ENCODE peak calls at places on chromosomes 11 and 22, in eight cellular contexts. U is fibroblast of lung, S is adipocyte, T is endothelial cell of umbilical vein, A is mammary epithelial cell, K is K562, P is DND-41, M is mesenchymal stem cell. R is an unnamed sample.
A peak's percentile ranks its signal among the peaks of the same experiment; 100 is the strongest.

GRCh38 chr11:8775341-8776133 is 92.9 kb downstream of the RPL27A start:
- DNase-seq in S (no peak), P (no peak), U (peak; percentile 40), K (no peak), M (no peak), T (no peak), A (no peak), R (no peak)

GRCh38 chr11:64152841-64153691 is 12.8 kb downstream of the MACROD1 start:
- DNase-seq in T (peak; percentile 42), S (peak; percentile 75), M (peak; percentile 48), P (peak; percentile 75), A (peak; percentile 29), K (peak; percentile 72), U (no peak), R (peak; percentile 15)

GRCh38 chr11:44016129-44016528 is 31.7 kb upstream of the ACCSL start:
- DNase-seq in P (no peak), M (peak; percentile 89), A (no peak), S (peak; percentile 85), U (peak; percentile 72), T (no peak), K (no peak), R (no peak)

GRCh38 chr11:46456676-46457432 is 65.3 kb upstream of the CHRM4 start:
- DNase-seq in U (no peak), A (no peak), T (no peak), S (no peak), K (no peak), M (no peak), P (no peak), R (no peak)

GRCh38 chr11:125210112-125210511 is 45.6 kb downstream of the PKNOX2 start:
- DNase-seq in U (peak; percentile 8), M (no peak), P (peak; percentile 5), S (no peak), T (no peak), K (no peak), A (no peak), R (no peak)

GRCh38 chr11:623999-624704 is 603 bp downstream of the CDHR5 start:
- DNase-seq in U (no peak), S (no peak), K (no peak), A (peak; percentile 31), M (no peak), P (no peak), T (no peak), R (no peak)

GRCh38 chr22:29205598-29206371 is at the start of gene EMID1:
- DNase-seq in T (peak; percentile 10), P (peak; percentile 61), K (peak; percentile 54), U (peak; percentile 35), M (peak; percentile 42), A (no peak), S (peak; percentile 61), R (no peak)

GRCh38 chr11:84947970-84948600 is 679.1 kb downstream of the DLG2 start:
- DNase-seq in T (no peak), S (peak; percentile 73), K (no peak), U (peak; percentile 63), M (no peak), P (no peak), A (peak; percentile 5), R (no peak)

GRCh38 chr22:31102441-31103081 is 4.8 kb downstream of the SELENOM start:
- DNase-seq in A (peak; percentile 58), K (peak; percentile 47), T (peak; percentile 60), U (peak; percentile 92), S (peak; percentile 97), P (no peak), M (peak; percentile 99), R (peak; percentile 84)

GRCh38 chr22:42069801-42070516 is 653 bp downstream of the NAGA start:
- DNase-seq in K (peak; percentile 37), U (no peak), T (no peak), S (no peak), M (no peak), A (no peak), P (no peak), R (no peak)

GRCh38 chr11:9206496-9206895 is 58.7 kb downstream of the DENND5A start:
- DNase-seq in A (no peak), P (no peak), U (peak; percentile 93), M (peak; percentile 79), K (no peak), T (no peak), S (peak; percentile 75), R (no peak)

GRCh38 chr22:49359061-49359460 is 468.6 kb downstream of the BRD1 start:
- DNase-seq in P (no peak), T (no peak), M (no peak), S (no peak), U (no peak), K (no peak), A (no peak), R (no peak)

GRCh38 chr11:1782026-1782696 is 18.4 kb upstream of the CTSD start:
- DNase-seq in P (no peak), M (no peak), T (no peak), K (no peak), U (no peak), S (no peak), A (no peak), R (no peak)

GRCh38 chr22:45735273-45735672 is 63.6 kb downstream of the ATXN10 start:
- DNase-seq in U (no peak), M (no peak), P (no peak), K (no peak), T (no peak), A (no peak), S (no peak), R (no peak)

GRCh38 chr22:45731041-45731797 is 59.6 kb downstream of the ATXN10 start:
- DNase-seq in K (no peak), T (no peak), S (peak; percentile 42), A (peak; percentile 3), P (no peak), M (peak; percentile 45), U (peak; percentile 88), R (no peak)

GRCh38 chr22:45726081-45726480 is 54.4 kb downstream of the ATXN10 start:
- DNase-seq in A (no peak), S (no peak), U (no peak), K (no peak), M (no peak), T (no peak), P (no peak), R (no peak)

DNA sequence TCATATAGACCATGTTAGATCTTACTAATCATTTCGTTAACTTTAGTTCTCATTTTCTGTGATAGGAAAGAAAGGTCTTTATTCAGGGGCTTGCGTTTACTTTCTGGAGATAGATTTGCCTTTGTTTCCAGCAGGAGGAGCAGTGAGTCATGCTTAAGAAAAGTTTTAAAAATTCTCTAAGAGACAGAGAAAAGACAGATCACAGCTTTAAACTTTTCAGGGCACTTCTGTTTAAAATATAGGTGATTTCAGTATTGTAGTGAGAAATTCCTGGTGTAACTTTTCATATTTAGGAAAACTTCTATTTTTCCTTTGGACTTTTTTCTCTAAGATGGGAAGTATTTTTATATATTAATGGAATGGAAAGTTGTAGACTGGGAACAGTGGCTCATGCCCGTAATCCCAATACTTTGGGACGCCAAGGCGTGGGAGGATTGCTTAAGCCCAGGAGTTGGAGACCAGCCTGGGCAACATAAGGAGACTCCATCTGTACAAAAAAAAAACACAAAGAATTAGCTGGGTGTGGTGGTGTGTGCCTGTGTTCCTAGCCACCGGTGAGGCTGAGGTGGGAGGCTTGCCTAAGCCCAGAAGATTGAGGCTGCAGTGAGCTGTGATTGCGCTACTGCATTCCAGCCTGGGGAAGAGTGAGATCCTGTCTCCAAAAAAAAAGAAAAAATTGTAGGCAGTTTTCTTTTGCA is 60.3 kb downstream of the ATXN10 start:
- DNase-seq in A (peak; percentile 55), P (no peak), K (no peak), M (peak; percentile 47), S (peak; percentile 64), T (no peak), U (peak; percentile 60), R (peak; percentile 8)
- H3K9ac ChIP-seq in A (no peak overlapping the region), P (no peak overlapping the region), K (no peak overlapping the region), M (no peak overlapping the region), S (no peak overlapping the region), T (no peak overlapping the region), U (no peak overlapping the region), R (no peak overlapping the region)

GRCh38 chr11:26860411-26860810 is 133.5 kb upstream of the FIBIN start:
- DNase-seq in T (no peak), U (no peak), P (no peak), A (no peak), K (no peak), S (peak; percentile 59), M (no peak), R (no peak)
- H3K9ac ChIP-seq in T (no peak overlapping the region), U (no peak overlapping the region), P (no peak overlapping the region), A (no peak overlapping the region), K (no peak overlapping the region), S (no peak overlapping the region), M (no peak overlapping the region), R (no peak overlapping the region)

GRCh38 chr11:93623938-93624337 is 37.5 kb upstream of the CEP295 start:
- DNase-seq in M (peak; percentile 27), S (no peak), U (no peak), P (no peak), A (no peak), K (no peak), T (no peak), R (peak; percentile 29)

GRCh38 chr11:93626038-93626437 is 35.4 kb upstream of the CEP295 start:
- DNase-seq in T (no peak), U (no peak), S (no peak), A (no peak), M (no peak), K (no peak), P (no peak), R (no peak)

GRCh38 chr11:93622043-93622442 is 39.4 kb upstream of the CEP295 start:
- DNase-seq in M (no peak), P (no peak), K (peak; percentile 20), T (no peak), S (no peak), A (no peak), U (no peak), R (peak; percentile 11)

GRCh38 chr11:93623179-93623578 is 38.3 kb upstream of the CEP295 start:
- DNase-seq in P (no peak), K (no peak), A (no peak), U (no peak), S (peak; percentile 7), M (peak; percentile 79), T (no peak), R (no peak)
- H3K9ac ChIP-seq in P (no peak overlapping the region), K (no peak overlapping the region), A (no peak overlapping the region), U (no peak overlapping the region), S (no peak overlapping the region), M (no peak overlapping the region), T (no peak overlapping the region), R (no peak overlapping the region)

DNA sequence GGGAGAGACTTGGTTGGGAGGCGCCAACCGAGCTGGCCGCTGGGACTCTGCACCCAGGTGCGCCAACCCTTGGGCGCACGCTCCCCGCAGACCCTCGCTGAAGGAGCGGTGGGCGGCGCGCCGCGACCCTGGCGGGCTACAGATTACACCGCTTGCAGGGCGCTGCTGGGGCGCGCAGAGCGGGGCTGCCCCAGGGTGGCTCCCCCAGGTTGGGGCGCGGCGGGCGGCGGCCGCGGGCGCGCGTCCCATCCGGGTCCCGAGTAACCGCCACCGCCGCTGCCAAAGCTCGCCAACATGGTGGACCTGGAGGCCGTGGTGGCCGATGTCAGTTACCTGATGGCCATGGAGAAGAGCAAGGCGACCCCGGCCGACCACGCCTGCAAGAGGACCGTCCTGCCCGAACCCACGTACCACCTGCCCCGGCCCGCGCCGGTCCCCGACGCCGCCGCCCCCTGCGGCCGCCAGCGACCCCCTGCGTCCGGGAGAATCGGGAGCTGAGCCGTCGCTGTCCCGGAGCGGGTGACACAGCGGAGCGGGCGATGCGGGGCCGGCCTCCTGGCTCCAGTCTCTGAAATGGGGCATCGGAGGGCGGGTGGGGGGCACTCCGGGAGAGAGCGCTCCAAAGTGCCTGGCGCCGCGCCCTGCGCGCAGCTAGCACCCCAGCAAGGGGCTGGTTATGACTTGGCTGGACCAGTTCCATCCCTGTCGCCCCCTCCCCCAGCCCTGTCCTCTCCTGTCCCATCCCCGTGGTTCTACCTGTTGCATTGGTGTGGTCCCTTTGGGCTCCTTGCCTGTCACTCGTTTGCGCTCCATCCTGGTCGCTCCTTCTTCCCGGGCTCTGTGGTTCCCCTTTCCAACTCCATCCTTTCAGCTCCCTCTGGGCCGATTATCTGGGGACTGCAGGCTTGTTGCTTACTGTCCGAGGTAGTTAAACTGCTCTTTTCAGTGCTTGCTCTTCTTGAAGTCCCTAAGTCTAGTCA is 143.3 kb upstream of the GRK3 start:
- DNase-seq in K (no peak), A (no peak), S (no peak), U (no peak), P (no peak), T (no peak), M (no peak), R (no peak)
- H3K9ac ChIP-seq in K (no peak overlapping the region), A (no peak overlapping the region), S (no peak overlapping the region), U (no peak overlapping the region), P (no peak overlapping the region), T (no peak overlapping the region), M (no peak overlapping the region), R (no peak overlapping the region)

R was measured in HepG2.